ENCODE peak calls at places on chromosome 12, in ten cellular contexts. J, S, B, Y, W, L, Z, N, P and Q are unnamed samples.
A peak's percentile ranks its signal among the peaks of the same experiment; 100 is the strongest.

GRCh38 chr12:71011261-71011660 is 90.7 kb upstream of the PTPRR start:
- DNase-seq in L (no peak), N (no peak), J (no peak), S (no peak), Z (no peak), W (no peak), B (no peak), Y (no peak), P (no peak), Q (no peak)

GRCh38 chr12:124097681-124098080 is 124.7 kb downstream of the ZNF664 start:
- DNase-seq in N (no peak), J (no peak), L (no peak), P (no peak), Y (no peak), S (no peak), W (no peak), Z (no peak), B (no peak), Q (no peak)

GRCh38 chr12:124147030-124147429 is 147.9 kb upstream of the RFLNA start:
- DNase-seq in Z (no peak), J (no peak), W (no peak), Y (no peak), B (no peak), N (no peak), P (no peak), S (no peak), L (no peak), Q (no peak)

GRCh38 chr12:93016752-93017350 is 87.8 kb upstream of the EEA1 start:
- DNase-seq in S (peak; percentile 69), P (no peak), L (no peak), Z (no peak), N (no peak), Y (no peak), B (no peak), J (no peak), W (no peak), Q (no peak)

GRCh38 chr12:546920-547845 is 87.4 kb downstream of the B4GALNT3 start:
- DNase-seq in Z (peak; percentile 96), Y (peak; percentile 34), L (no peak), J (peak; percentile 75), P (peak; percentile 64), B (peak; percentile 15), S (peak; percentile 61), W (no peak), N (peak; percentile 89), Q (peak; percentile 75)

GRCh38 chr12:126915309-126915708 is 1351.7 kb upstream of the TMEM132C start:
- DNase-seq in N (no peak), Y (no peak), B (no peak), W (no peak), J (no peak), S (no peak), L (no peak), Z (no peak), P (no peak), Q (no peak)

GRCh38 chr12:70719672-70720420 is 82.6 kb upstream of the PTPRB start:
- DNase-seq in B (peak; percentile 20), S (peak; percentile 83), W (no peak), Y (no peak), P (no peak), N (peak; percentile 73), Z (peak; percentile 48), J (peak; percentile 75), L (peak; percentile 18), Q (no peak)

GRCh38 chr12:62530596-62530995 is 64.0 kb downstream of the MON2 start:
- DNase-seq in L (no peak), Y (no peak), Z (no peak), P (no peak), S (no peak), J (no peak), N (no peak), B (no peak), W (no peak), Q (no peak)

GRCh38 chr12:77433799-77434198 is 368.4 kb upstream of the E2F7 start:
- DNase-seq in J (no peak), S (no peak), W (no peak), B (no peak), L (no peak), N (no peak), Z (no peak), P (no peak), Y (no peak), Q (no peak)

DNA sequence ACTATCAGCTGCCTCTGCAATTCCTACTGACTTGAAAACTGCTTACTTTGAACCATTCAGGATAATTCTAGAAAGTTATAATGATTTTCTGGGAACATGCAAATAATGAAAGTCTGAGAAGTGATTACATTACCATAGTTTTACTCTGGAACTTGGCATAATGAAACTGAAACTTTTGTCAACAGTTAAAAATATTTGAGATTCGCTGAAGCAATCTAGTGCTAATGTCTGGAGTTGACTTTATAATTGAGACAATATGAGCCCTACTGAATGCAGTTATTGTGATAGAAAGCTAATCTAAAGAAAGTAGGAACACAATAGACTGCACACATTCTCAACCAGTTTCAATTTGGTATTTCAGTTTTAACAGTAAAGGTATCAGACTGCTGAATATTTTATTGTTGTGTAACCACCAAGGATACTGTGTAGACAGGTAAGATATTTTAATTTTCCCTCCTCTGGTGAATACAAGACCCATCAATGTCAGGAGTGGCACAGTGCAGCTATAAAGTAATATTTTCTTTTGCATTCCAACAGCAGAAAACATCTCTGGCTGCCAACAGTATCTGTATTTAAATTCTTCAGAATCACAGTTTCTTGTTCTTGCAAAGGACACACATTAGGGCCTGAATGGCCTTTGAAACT is 483.5 kb downstream of the ATP23 start:
- DNase-seq in N (no peak), W (no peak), J (no peak), P (no peak), Z (no peak), S (no peak), L (no peak), Y (no peak), B (no peak), Q (no peak)
- H3K4me1 ChIP-seq in N (no peaks in the 10 kb centered on the region), W (peaks cover 32% of the 10 kb centered on the region), J (peaks cover 36% of the 10 kb centered on the region), P (peaks cover 3% of the 10 kb centered on the region), Z (peaks cover 23% of the 10 kb centered on the region), S (peaks cover 25% of the 10 kb centered on the region), L (no peaks in the 10 kb centered on the region), Y (peaks cover 27% of the 10 kb centered on the region), B (peaks cover 21% of the 10 kb centered on the region), Q (peaks cover 11% of the 10 kb centered on the region)

GRCh38 chr12:65946419-65946818 is 122.1 kb downstream of the HMGA2 start:
- DNase-seq in Z (no peak), J (no peak), S (no peak), Y (no peak), W (no peak), L (no peak), N (no peak), P (no peak), B (no peak), Q (no peak)

GRCh38 chr12:65945457-65945856 is 121.2 kb downstream of the HMGA2 start:
- DNase-seq in P (no peak), S (no peak), Z (no peak), B (no peak), W (no peak), Y (no peak), N (no peak), J (no peak), L (no peak), Q (no peak)

GRCh38 chr12:65943388-65944137 is 119.3 kb downstream of the HMGA2 start:
- DNase-seq in J (peak; percentile 48), S (no peak), B (no peak), Y (no peak), L (no peak), W (no peak), Z (no peak), P (no peak), N (no peak), Q (no peak)

GRCh38 chr12:65946821-65947220 is 122.5 kb downstream of the HMGA2 start:
- DNase-seq in W (no peak), B (no peak), S (no peak), L (no peak), N (no peak), Z (no peak), P (no peak), Y (no peak), J (no peak), Q (no peak)

GRCh38 chr12:65944637-65945036 is 120.4 kb downstream of the HMGA2 start:
- DNase-seq in P (no peak), L (no peak), N (no peak), Z (no peak), B (no peak), J (no peak), Y (no peak), S (no peak), W (no peak), Q (no peak)
- H3K27ac ChIP-seq in P (no peak overlapping the region), L (no peak overlapping the region), N (no peak overlapping the region), Z (peak overlapping the region; percentile 97), B (peak overlapping the region; percentile 96), J (no peak overlapping the region), Y (peak overlapping the region; percentile 66), S (no peak overlapping the region), W (no peak overlapping the region), Q (no peak overlapping the region)

GRCh38 chr12:101813117-101813516 is 17.6 kb downstream of the GNPTAB start:
- DNase-seq in N (no peak), S (no peak), L (no peak), Z (no peak), B (no peak), Y (no peak), P (no peak), J (no peak), W (no peak), Q (no peak)

GRCh38 chr12:101803978-101804377 is 26.8 kb downstream of the GNPTAB start:
- DNase-seq in J (no peak), P (no peak), S (no peak), Y (no peak), L (no peak), B (no peak), W (no peak), Z (no peak), N (no peak), Q (no peak)

GRCh38 chr12:101806280-101806679 is 24.5 kb downstream of the GNPTAB start:
- DNase-seq in L (no peak), S (no peak), J (no peak), W (no peak), Y (no peak), P (no peak), Z (no peak), B (no peak), N (no peak), Q (no peak)

GRCh38 chr12:101804409-101804808 is 26.4 kb downstream of the GNPTAB start:
- DNase-seq in B (no peak), S (no peak), L (no peak), N (no peak), Y (no peak), P (no peak), Z (no peak), J (no peak), W (no peak), Q (no peak)

GRCh38 chr12:101809208-101809607 is 21.6 kb downstream of the GNPTAB start:
- DNase-seq in W (no peak), Y (no peak), N (no peak), L (no peak), Z (no peak), B (no peak), J (no peak), P (no peak), S (no peak), Q (no peak)
- TF ChIP-seq POLR2AphosphoS5 in W (no peak), Y (no peak), N (no peak), L (no peak), Z (no peak), B (no peak), J (no peak), P (no peak), S (no peak), Q (no peak)

DNA sequence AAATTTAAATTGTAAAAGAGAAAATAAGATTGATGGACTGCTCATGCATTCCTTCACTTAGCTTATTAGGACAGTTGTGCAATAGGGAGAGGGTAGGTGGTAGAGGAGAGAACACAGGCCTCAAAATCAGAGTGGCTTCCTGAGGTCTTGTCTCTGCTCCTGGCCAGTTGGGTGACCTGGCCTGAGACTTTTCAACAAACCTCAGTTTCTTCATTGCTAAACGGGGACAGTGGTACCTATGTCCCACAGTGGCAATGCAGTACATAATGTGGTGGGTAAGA is 2.6 kb downstream of the MAP3K12 start:
- DNase-seq in N (no peak), S (no peak), Z (no peak), W (no peak), B (no peak), L (no peak), J (no peak), P (no peak), Y (no peak), Q (no peak)
- H3K4me1 ChIP-seq in N (peaks cover 23% of the 10 kb centered on the region), S (peaks cover 29% of the 10 kb centered on the region), Z (peaks cover 24% of the 10 kb centered on the region), W (peaks cover 75% of the 10 kb centered on the region), B (peaks cover 41% of the 10 kb centered on the region), L (peaks cover 5% of the 10 kb centered on the region), J (peaks cover 43% of the 10 kb centered on the region), P (peaks cover 11% of the 10 kb centered on the region), Y (peaks cover 53% of the 10 kb centered on the region), Q (peaks cover 39% of the 10 kb centered on the region)